ENCODE peak calls at places on chromosome 15, in five cellular contexts. J, I, M, E and A are unnamed samples.

GRCh38 chr15:38176155-38176554 is 76.5 kb upstream of the SPRED1 start:
- DNase-seq in J (no peak), M (no peak), E (no peak), I (no peak), A (no peak)

GRCh38 chr15:78007965-78008886 is 69.3 kb downstream of the TBC1D2B start:
- DNase-seq in M (no peak), J (peak), I (no peak), E (peak), A (peak)

GRCh38 chr15:77685082-77685815 is 52.5 kb upstream of the LINGO1 start:
- DNase-seq in I (no peak), J (no peak), E (no peak), M (no peak), A (no peak)

GRCh38 chr15:71588746-71589145 is 221.6 kb upstream of the NR2E3 start:
- DNase-seq in I (peak), E (no peak), J (no peak), M (no peak), A (no peak)

GRCh38 chr15:72824112-72824511 is 40.6 kb upstream of the ADPGK start:
- DNase-seq in M (no peak), J (no peak), I (no peak), E (no peak), A (no peak)

GRCh38 chr15:94097567-94097966 is 133.8 kb upstream of the MCTP2 start:
- DNase-seq in M (no peak), I (no peak), E (no peak), J (no peak), A (no peak)

GRCh38 chr15:48021336-48022086 is 99.3 kb upstream of the SLC24A5 start:
- DNase-seq in J (no peak), I (no peak), M (peak), E (no peak), A (no peak)

GRCh38 chr15:49421991-49422390 is 1.1 kb upstream of the FGF7 start:
- DNase-seq in M (peak), J (peak), E (peak), I (no peak), A (peak)

GRCh38 chr15:74956648-74957300 is at the start of gene RPP25:
- DNase-seq in I (no peak), J (peak), E (peak), M (peak), A (peak)

GRCh38 chr15:42065008-42065407 is 29.4 kb downstream of the PLA2G4D start:
- DNase-seq in I (no peak), J (no peak), E (no peak), M (peak), A (no peak)

GRCh38 chr15:33099213-33099612 is 95.3 kb downstream of the FMN1 start:
- DNase-seq in I (no peak), M (no peak), J (no peak), E (no peak), A (no peak)

GRCh38 chr15:98614681-98615080 is 33.7 kb upstream of the IGF1R start:
- DNase-seq in J (no peak), M (no peak), E (no peak), I (no peak), A (no peak)

GRCh38 chr15:57570994-57571393 is 20.7 kb upstream of the MYZAP start:
- DNase-seq in J (no peak), I (no peak), E (no peak), M (no peak), A (no peak)

GRCh38 chr15:94844533-94845390 is 613.4 kb downstream of the MCTP2 start:
- DNase-seq in I (no peak), E (peak), J (peak), M (peak), A (peak)

GRCh38 chr15:90463381-90463780 is 66.3 kb upstream of the CRTC3 start:
- DNase-seq in E (no peak), I (no peak), J (no peak), M (no peak), A (no peak)

GRCh38 chr15:24848050-24848449 is 106.7 kb upstream of the SNRPN start:
- DNase-seq in I (no peak), M (peak), E (peak), J (peak), A (peak)

GRCh38 chr15:25684521-25685215 is 178.5 kb downstream of the ATP10A start:
- DNase-seq in M (peak), I (no peak), E (no peak), J (peak), A (peak)

GRCh38 chr15:55358471-55358870 is 39.4 kb downstream of the PIGB start:
- DNase-seq in I (no peak), J (no peak), M (no peak), E (no peak), A (no peak)

GRCh38 chr15:83653639-83654378 is at the start of gene ADAMTSL3:
- DNase-seq in E (peak), J (peak), M (peak), I (peak), A (peak)

GRCh38 chr15:71355268-71355667 is 240.0 kb downstream of the THSD4 start:
- DNase-seq in E (no peak), M (no peak), J (no peak), I (no peak), A (no peak)

GRCh38 chr15:48717458-48717857 is 71.9 kb upstream of the FBN1 start:
- DNase-seq in I (no peak), E (no peak), J (no peak), M (no peak), A (no peak)

GRCh38 chr15:100405179-100405578 is 63.4 kb upstream of the ADAMTS17 start:
- DNase-seq in M (no peak), E (no peak), I (no peak), J (no peak), A (no peak)

GRCh38 chr15:33013827-33014445 is 180.6 kb downstream of the FMN1 start:
- DNase-seq in I (no peak), E (no peak), M (no peak), J (no peak), A (no peak)

GRCh38 chr15:62145015-62145735 is 19.9 kb downstream of the C2CD4B start:
- DNase-seq in M (no peak), E (no peak), J (no peak), I (peak), A (no peak)

GRCh38 chr15:37709669-37710068 is 224.8 kb upstream of the TMCO5A start:
- DNase-seq in E (no peak), J (no peak), I (no peak), M (no peak), A (no peak)

GRCh38 chr15:80512729-80513670 is 108.8 kb downstream of the ARNT2 start:
- DNase-seq in I (peak), E (no peak), M (no peak), J (no peak), A (no peak)

GRCh38 chr15:71749500-71749899 is 60.9 kb upstream of the NR2E3 start:
- DNase-seq in E (no peak), M (no peak), J (no peak), I (no peak), A (no peak)

GRCh38 chr15:78909160-78909695 is 35.6 kb downstream of the CTSH start:
- DNase-seq in E (no peak), J (no peak), I (no peak), M (no peak), A (no peak)

GRCh38 chr15:35195031-35195430 is 109.9 kb upstream of the NANOGP8 start:
- DNase-seq in E (no peak), M (no peak), I (no peak), J (no peak), A (no peak)

GRCh38 chr15:25415707-25416106 is 23.1 kb downstream of the UBE3A start:
- DNase-seq in I (no peak), J (no peak), M (no peak), E (no peak), A (no peak)

GRCh38 chr15:68113273-68113672 is 59.2 kb downstream of the PIAS1 start:
- DNase-seq in M (peak), I (no peak), E (no peak), J (no peak), A (no peak)

GRCh38 chr15:74541494-74542191 is 623 bp downstream of the ARID3B start:
- DNase-seq in I (no peak), J (peak), M (peak), E (no peak), A (peak)

GRCh38 chr15:29103825-29104565 is 165.6 kb downstream of the NSMCE3 start:
- DNase-seq in J (peak), I (no peak), M (peak), E (peak), A (peak)

GRCh38 chr15:70820214-70820613 is 33.7 kb downstream of the LARP6 start:
- DNase-seq in J (no peak), E (no peak), I (no peak), M (no peak), A (no peak)

GRCh38 chr15:84981711-84982300 is at the start of gene PDE8A:
- DNase-seq in I (no peak), J (peak), M (peak), E (no peak), A (peak)
- H3K27ac ChIP-seq in I (peak), J (peak), M (peak), E (peak), A (peak)

DNA sequence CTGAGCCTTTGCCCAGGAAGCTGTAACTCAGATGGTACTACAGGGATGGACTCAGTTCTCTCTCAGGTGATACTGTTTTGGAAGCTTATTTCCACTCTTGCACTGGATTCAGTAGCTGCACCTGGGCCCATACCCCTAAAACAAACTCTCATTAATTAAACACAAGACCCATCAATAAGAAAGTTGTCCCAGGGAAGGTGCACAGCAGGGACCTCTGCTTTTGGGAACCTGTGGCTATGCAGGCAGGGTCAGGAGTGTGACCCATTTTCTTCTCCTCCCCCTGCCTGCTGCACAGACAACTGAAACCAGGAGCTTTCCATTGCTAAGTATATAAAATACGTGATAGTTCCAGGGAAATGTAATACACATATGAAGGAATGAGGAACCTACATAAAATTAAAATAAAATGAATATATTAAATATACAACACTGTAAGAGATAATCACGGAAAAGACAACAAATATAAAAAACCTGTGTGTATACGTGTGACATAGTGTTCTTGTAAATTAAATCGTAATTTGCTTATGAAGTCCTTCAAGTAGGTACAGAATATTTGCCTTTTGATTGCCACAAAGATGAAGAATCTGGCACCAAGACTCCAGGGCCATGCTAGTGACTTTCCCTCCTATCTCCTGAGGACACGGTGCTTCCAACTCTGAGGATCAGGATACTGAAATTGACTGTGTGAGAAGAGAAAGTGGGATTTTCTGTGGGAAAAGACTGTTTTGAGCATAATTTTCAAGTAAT is 101.6 kb upstream of the GOLGA6L6 start:
- DNase-seq in M (no peak), J (no peak), I (peak), E (no peak), A (no peak)
- H3K27ac ChIP-seq in M (no peak), J (no peak), I (no peak), E (no peak), A (no peak)

DNA sequence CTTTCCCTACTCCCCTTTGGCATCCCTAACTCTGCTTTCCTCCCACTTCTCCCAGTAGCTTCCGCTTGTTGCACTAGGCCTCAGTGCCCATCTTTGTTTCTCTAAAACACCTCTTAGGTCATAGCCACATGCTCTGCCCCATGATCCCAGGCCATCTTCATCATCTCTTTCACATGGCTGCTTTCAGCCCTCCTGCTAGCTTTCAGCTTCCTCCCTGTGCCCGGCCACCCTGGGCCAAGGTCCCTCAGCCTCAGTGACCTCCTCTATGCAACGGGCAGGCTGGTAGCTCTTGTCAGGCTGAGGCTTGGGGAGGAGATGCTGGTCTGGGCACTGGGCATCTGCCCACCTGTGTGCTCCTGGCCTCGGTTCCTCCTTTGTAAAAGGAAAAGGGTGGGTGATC is 2.3 kb downstream of the PLEKHO2 start:
- DNase-seq in M (no peak), I (no peak), E (no peak), J (no peak), A (no peak)
- H3K27ac ChIP-seq in M (no peak), I (peak), E (peak), J (peak), A (peak)

DNA sequence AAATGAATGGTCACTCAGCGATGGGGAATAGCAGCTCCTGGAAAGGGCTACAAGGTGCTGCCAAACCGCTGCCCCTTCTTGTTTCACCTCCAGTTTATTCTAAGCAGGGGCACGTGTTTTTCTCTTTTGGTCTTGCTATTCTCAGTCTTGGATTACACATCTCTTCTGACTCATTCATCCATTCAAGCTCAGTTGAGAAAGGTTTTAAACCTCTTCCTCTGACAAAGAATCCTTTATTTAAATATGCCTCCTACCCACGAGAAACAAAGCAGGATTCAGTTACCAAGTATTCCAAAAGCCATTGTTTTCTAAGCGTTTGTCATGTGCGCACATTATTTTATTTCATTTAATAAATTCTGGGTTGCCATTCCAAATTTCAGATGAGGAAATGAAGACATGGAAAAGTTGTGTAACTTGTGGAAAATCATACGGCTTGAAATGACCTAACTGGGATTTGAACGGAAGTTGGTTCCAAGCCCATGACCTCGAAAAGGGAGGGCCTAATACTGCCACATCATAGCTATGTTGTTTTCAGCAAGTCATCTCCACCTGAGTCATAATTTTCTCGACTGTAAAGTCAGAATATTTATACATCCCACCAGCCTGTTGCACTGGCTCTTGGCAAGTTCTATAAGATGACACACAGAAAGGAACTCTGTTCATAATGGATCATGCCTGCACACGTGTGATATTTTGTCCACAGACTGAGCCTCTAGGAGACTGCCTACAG is 292.0 kb upstream of the SLCO3A1 start:
- DNase-seq in M (peak), I (no peak), E (no peak), J (peak), A (no peak)
- H3K27ac ChIP-seq in M (no peak), I (peak), E (no peak), J (peak), A (no peak)